ENCODE peak calls at places on chromosomes 2 and 18, in eight cellular contexts. M is OCI-LY7, V is PC-3, I is GM23248, A is neural progenitor cell, C is MM.1S, Q is hepatocyte, H is GM23338. X is an unnamed sample.
A peak's percentile ranks its signal among the peaks of the same experiment; 100 is the strongest.

GRCh38 chr2:112973156-112973555 is 4.7 kb upstream of the IL36G start:
- DNase-seq in I (no peak), C (no peak), H (no peak), M (no peak), Q (no peak), A (no peak), V (peak; percentile 21), X (no peak)

GRCh38 chr2:20560011-20560410 is 90.9 kb downstream of the HS1BP3 start:
- DNase-seq in A (no peak), M (no peak), C (no peak), I (no peak), H (no peak), Q (no peak), V (no peak), X (no peak)

GRCh38 chr18:57025525-57025924 is 121.4 kb upstream of the BOD1L2 start:
- DNase-seq in C (no peak), V (no peak), M (no peak), Q (no peak), I (no peak), A (no peak), H (no peak), X (no peak)

GRCh38 chr2:71685073-71685848 is 231.9 kb downstream of the DYSF start:
- DNase-seq in V (no peak), A (peak; percentile 35), Q (peak; percentile 25), C (no peak), I (no peak), M (no peak), H (no peak), X (no peak)

GRCh38 chr2:192499476-192499875 is 304.7 kb upstream of the TMEFF2 start:
- DNase-seq in I (peak; percentile 3), C (no peak), H (no peak), Q (no peak), M (no peak), V (peak; percentile 28), A (no peak), X (no peak)

GRCh38 chr2:42754021-42754775 is 9.7 kb downstream of the OXER1 start:
- DNase-seq in H (no peak), V (no peak), C (no peak), Q (no peak), M (no peak), I (peak; percentile 71), A (no peak), X (no peak)

GRCh38 chr2:97702731-97703470 is 10.5 kb upstream of the ZAP70 start:
- DNase-seq in H (no peak), C (no peak), A (no peak), M (no peak), Q (no peak), V (no peak), I (no peak), X (no peak)

GRCh38 chr2:38129410-38129809 is 53.5 kb upstream of the CYP1B1 start:
- DNase-seq in I (no peak), H (no peak), Q (no peak), C (no peak), V (no peak), M (no peak), A (no peak), X (no peak)

GRCh38 chr2:37711308-37711731 is 39.9 kb upstream of the CDC42EP3 start:
- DNase-seq in A (peak; percentile 59), Q (peak; percentile 48), H (peak; percentile 78), C (peak; percentile 83), I (peak; percentile 92), V (peak; percentile 94), M (no peak), X (peak; percentile 26)

GRCh38 chr2:76154981-76155380 is 444.3 kb upstream of the GCFC2 start:
- DNase-seq in I (no peak), V (no peak), H (no peak), Q (no peak), A (no peak), M (no peak), C (no peak), X (no peak)

GRCh38 chr2:108855194-108855593 is 68.6 kb downstream of the CCDC138 start:
- DNase-seq in C (peak; percentile 26), Q (peak; percentile 11), V (peak; percentile 56), M (peak; percentile 21), A (no peak), H (peak; percentile 5), I (peak; percentile 34), X (no peak)

GRCh38 chr2:231614559-231615057 is 21.9 kb downstream of the TEX44 start:
- DNase-seq in M (peak; percentile 73), Q (no peak), A (no peak), I (no peak), V (no peak), H (no peak), C (no peak), X (no peak)

GRCh38 chr2:237900891-237901831 is 41.7 kb downstream of the RAMP1 start:
- DNase-seq in Q (no peak), H (no peak), I (no peak), A (no peak), M (no peak), V (no peak), C (no peak), X (no peak)

GRCh38 chr2:157172239-157172638 is 85.3 kb upstream of the GALNT5 start:
- DNase-seq in A (no peak), M (no peak), C (no peak), H (no peak), Q (no peak), V (peak; percentile 43), I (peak; percentile 87), X (no peak)

GRCh38 chr2:84959045-84959493 is 11.9 kb upstream of the KCMF1 start:
- DNase-seq in V (peak; percentile 81), M (no peak), H (no peak), A (no peak), Q (peak; percentile 50), I (peak; percentile 88), C (no peak), X (peak; percentile 57)

GRCh38 chr2:152647417-152648010 is 69.7 kb downstream of the PRPF40A start:
- DNase-seq in M (no peak), A (peak; percentile 45), V (no peak), C (no peak), I (peak; percentile 70), Q (peak; percentile 30), H (peak; percentile 24), X (no peak)

GRCh38 chr2:15195723-15196270 is 365.3 kb downstream of the NBAS start:
- DNase-seq in M (no peak), I (no peak), V (peak; percentile 42), H (no peak), C (no peak), Q (no peak), A (no peak), X (no peak)

GRCh38 chr2:105294844-105295481 is 34.6 kb downstream of the TGFBRAP1 start:
- DNase-seq in H (peak; percentile 90), V (peak; percentile 67), M (peak; percentile 39), Q (peak; percentile 80), A (peak; percentile 87), C (peak; percentile 62), I (peak; percentile 77), X (peak; percentile 43)

GRCh38 chr2:47208852-47209606 is 53.9 kb upstream of the STPG4 start:
- DNase-seq in V (peak; percentile 67), I (peak; percentile 5), M (no peak), Q (peak; percentile 61), C (no peak), A (no peak), H (no peak), X (no peak)

GRCh38 chr2:144127693-144128092 is 392.2 kb downstream of the ZEB2 start:
- DNase-seq in Q (no peak), V (no peak), I (no peak), C (no peak), H (no peak), M (no peak), A (no peak), X (no peak)

GRCh38 chr2:37795938-37796337 is 124.5 kb upstream of the CDC42EP3 start:
- DNase-seq in C (no peak), M (no peak), I (peak; percentile 81), Q (no peak), H (no peak), A (no peak), V (no peak), X (no peak)

GRCh38 chr2:236746833-236747232 is 177.2 kb downstream of the ACKR3 start:
- DNase-seq in I (no peak), Q (no peak), H (no peak), V (no peak), C (no peak), A (no peak), M (no peak), X (no peak)

GRCh38 chr2:120901213-120901612 is 165.5 kb downstream of the GLI2 start:
- DNase-seq in V (no peak), I (no peak), Q (no peak), A (no peak), C (no peak), H (no peak), M (no peak), X (no peak)

GRCh38 chr2:201151127-201152074 is 31.5 kb upstream of the CASP10 start:
- DNase-seq in I (peak; percentile 92), H (no peak), C (no peak), M (no peak), Q (no peak), V (peak; percentile 91), A (no peak), X (peak; percentile 86)
- TF ChIP-seq EZH2phosphoT487 in I (no peak), H (no peak), C (no peak), M (no peak), Q (no peak), V (no peak), A (no peak), X (no peak)

GRCh38 chr18:58202406-58202730 is 158.3 kb downstream of the NEDD4L start:
- DNase-seq in I (peak; percentile 61), Q (peak; percentile 70), V (peak; percentile 78), M (no peak), C (no peak), H (no peak), A (no peak), X (no peak)
- H3K4me3 ChIP-seq in I (no peak overlapping the region), Q (no peak overlapping the region), V (no peak overlapping the region), M (no peak overlapping the region), C (no peak overlapping the region), H (no peak overlapping the region), A (no peak overlapping the region), X (no peak overlapping the region)

GRCh38 chr2:239282448-239283287 is 118.2 kb downstream of the HDAC4 start:
- DNase-seq in C (no peak), Q (no peak), M (no peak), I (no peak), H (no peak), V (no peak), A (no peak), X (no peak)
- H2AFZ ChIP-seq in C (no peak overlapping the region), Q (no peak overlapping the region), M (no peak overlapping the region), I (no peak overlapping the region), H (no peak overlapping the region), V (no peak overlapping the region), A (no peak overlapping the region), X (no peak overlapping the region)

DNA sequence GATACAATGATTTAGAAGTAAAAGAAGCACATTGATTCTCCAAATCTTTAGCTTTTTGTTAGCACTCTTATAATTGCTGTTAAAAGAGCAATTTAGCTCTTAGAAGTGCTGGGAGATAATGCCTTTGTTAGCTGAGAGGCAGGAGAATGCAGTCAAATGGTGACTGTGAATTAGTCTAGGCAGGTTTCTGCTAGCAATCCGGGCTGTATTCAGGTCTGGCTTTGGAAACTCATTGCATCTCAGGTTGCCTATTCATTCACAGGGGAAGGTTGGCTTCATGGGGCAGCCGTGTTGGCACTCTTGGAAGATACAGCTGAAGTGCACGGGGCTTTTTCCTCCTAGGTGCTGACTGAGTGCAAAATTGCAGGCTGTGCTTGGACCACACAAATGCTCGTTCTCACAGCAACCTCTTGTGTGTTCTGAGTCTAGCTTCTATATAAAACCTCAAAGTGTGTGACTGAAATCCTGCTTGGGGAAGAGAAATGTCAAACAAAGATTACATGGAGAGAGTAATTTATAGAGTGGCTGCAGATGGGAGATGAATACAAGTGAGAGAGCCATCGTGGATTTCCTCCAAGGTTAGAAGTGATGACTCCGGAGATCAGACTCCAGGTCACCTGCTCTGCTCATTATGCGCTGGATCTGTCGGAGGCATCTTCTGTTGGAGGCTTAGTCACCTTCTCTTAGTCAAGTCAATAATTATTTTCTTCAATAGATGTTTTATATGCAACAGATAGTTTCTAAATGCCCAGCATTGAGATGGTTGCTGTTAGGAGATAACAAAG is 167.8 kb downstream of the PMAIP1 start:
- DNase-seq in C (no peak), I (no peak), Q (no peak), A (peak; percentile 83), M (no peak), V (no peak), H (peak; percentile 17), X (no peak)
- TF ChIP-seq EZH2phosphoT487 in C (no peak), I (no peak), Q (no peak), A (peak; percentile 93), M (no peak), V (no peak), H (no peak), X (no peak)

X was measured in HCT116.